ENCODE peak calls at places on chromosome 22, in ten cellular contexts. Q, J, R, E, K, X, T, G, O and N are unnamed samples.

GRCh38 chr22:19430890-19431541 is 517 bp downstream of the HIRA start:
- DNase-seq in K (peak), T (no peak), O (no peak), X (peak), E (no peak), G (peak), R (no peak), Q (peak), J (peak), N (peak)

GRCh38 chr22:35306350-35306967 is 6.8 kb downstream of the TOM1 start:
- DNase-seq in J (no peak), G (no peak), O (no peak), T (no peak), R (no peak), E (no peak), Q (peak), K (no peak), X (no peak), N (no peak)

GRCh38 chr22:39231197-39231950 is 13.4 kb downstream of the PDGFB start:
- DNase-seq in K (no peak), Q (no peak), G (no peak), T (no peak), E (no peak), O (no peak), R (no peak), X (no peak), J (no peak), N (no peak)

GRCh38 chr22:45994516-45995404 is 17.8 kb upstream of the WNT7B start:
- DNase-seq in X (peak), E (no peak), J (peak), G (peak), T (peak), R (no peak), Q (peak), K (peak), O (peak), N (peak)

GRCh38 chr22:48891688-48892380 is 935.8 kb downstream of the BRD1 start:
- DNase-seq in G (no peak), E (no peak), J (no peak), Q (no peak), R (no peak), X (no peak), K (no peak), O (no peak), T (no peak), N (no peak)

GRCh38 chr22:33864723-33865130 is 55.5 kb downstream of the LARGE1 start:
- DNase-seq in T (no peak), X (peak), K (no peak), J (no peak), O (no peak), G (no peak), E (no peak), Q (no peak), R (no peak), N (no peak)

GRCh38 chr22:37197451-37198289 is 9.6 kb upstream of the C1QTNF6 start:
- DNase-seq in Q (no peak), T (no peak), G (peak), E (no peak), O (no peak), R (no peak), J (peak), X (peak), K (no peak), N (no peak)

GRCh38 chr22:50447576-50448551 is 27.0 kb downstream of the SBF1 start:
- DNase-seq in J (no peak), Q (no peak), R (no peak), K (no peak), X (no peak), E (no peak), O (no peak), G (no peak), T (no peak), N (no peak)

GRCh38 chr22:23856721-23857605 is 712 bp upstream of the SLC2A11 start:
- DNase-seq in R (no peak), K (no peak), X (peak), J (peak), T (no peak), G (no peak), E (no peak), Q (peak), O (no peak), N (peak)

GRCh38 chr22:35397095-35397904 is 2.6 kb upstream of the MCM5 start:
- DNase-seq in R (no peak), K (no peak), Q (no peak), O (no peak), T (no peak), X (no peak), E (no peak), J (no peak), G (no peak), N (no peak)

GRCh38 chr22:27834364-27835185 is 33.0 kb upstream of the MN1 start:
- DNase-seq in G (no peak), T (no peak), O (no peak), J (no peak), R (no peak), Q (no peak), K (no peak), X (no peak), E (no peak), N (no peak)

GRCh38 chr22:19504900-19505734 is 19.1 kb downstream of the CLDN5 start:
- DNase-seq in K (no peak), T (no peak), R (no peak), G (no peak), Q (no peak), X (no peak), E (no peak), J (no peak), O (no peak), N (no peak)

GRCh38 chr22:50528682-50529415 is 963 bp downstream of the TYMP start:
- DNase-seq in E (no peak), J (no peak), Q (no peak), G (no peak), X (peak), R (no peak), O (no peak), K (no peak), T (no peak), N (no peak)

GRCh38 chr22:44574057-44574456 is 76.0 kb upstream of the RTL6 start:
- DNase-seq in T (no peak), K (no peak), J (no peak), X (no peak), R (no peak), O (no peak), G (peak), Q (no peak), E (peak), N (no peak)

GRCh38 chr22:37020192-37020479 is 594 bp downstream of the MPST start:
- DNase-seq in J (peak), E (peak), Q (no peak), T (no peak), G (no peak), K (peak), O (no peak), X (peak), R (no peak), N (no peak)

GRCh38 chr22:20885557-20886323 is 26.9 kb downstream of the SNAP29 start:
- DNase-seq in O (peak), J (no peak), G (peak), Q (peak), X (peak), R (no peak), K (peak), E (peak), T (no peak), N (peak)

GRCh38 chr22:23762866-23763578 is at the start of gene C22orf15:
- DNase-seq in G (peak), K (no peak), R (no peak), E (no peak), O (no peak), J (no peak), T (no peak), X (peak), Q (peak), N (no peak)

GRCh38 chr22:33034753-33035152 is 23.4 kb downstream of the SYN3 start:
- DNase-seq in E (no peak), Q (no peak), K (no peak), J (no peak), X (no peak), O (no peak), G (no peak), R (no peak), T (no peak), N (no peak)

GRCh38 chr22:50079689-50080465 is 5.3 kb downstream of the MLC1 start:
- DNase-seq in K (no peak), J (no peak), R (no peak), X (no peak), O (no peak), T (no peak), G (no peak), Q (no peak), E (no peak), N (no peak)

GRCh38 chr22:20741634-20742581 is 32.0 kb upstream of the SERPIND1 start:
- DNase-seq in T (peak), K (peak), O (no peak), J (peak), E (no peak), Q (peak), R (no peak), X (no peak), G (no peak), N (no peak)

GRCh38 chr22:23119492-23120414 is 22.0 kb downstream of the RSPH14 start:
- DNase-seq in G (no peak), X (no peak), R (no peak), J (no peak), O (no peak), Q (no peak), T (peak), K (no peak), E (no peak), N (no peak)

GRCh38 chr22:35489225-35489624 is 51.4 kb upstream of the RASD2 start:
- DNase-seq in J (peak), K (no peak), Q (no peak), O (no peak), E (no peak), T (no peak), X (no peak), R (no peak), G (no peak), N (no peak)

GRCh38 chr22:22881116-22882032 is 6.2 kb upstream of the IGLL5 start:
- DNase-seq in J (no peak), O (no peak), G (no peak), E (no peak), X (no peak), Q (no peak), K (no peak), R (no peak), T (no peak), N (no peak)

GRCh38 chr22:40449676-40450035 is 79.3 kb downstream of the SGSM3 start:
- DNase-seq in K (no peak), X (no peak), J (no peak), T (no peak), Q (no peak), R (no peak), G (no peak), E (peak), O (no peak), N (no peak)

GRCh38 chr22:32828150-32828549 is 26.6 kb downstream of the TIMP3 start:
- DNase-seq in X (no peak), E (no peak), T (no peak), G (no peak), R (no peak), J (no peak), K (no peak), Q (no peak), O (no peak), N (no peak)

GRCh38 chr22:50483977-50484853 is 2.4 kb upstream of the MIOX start:
- DNase-seq in G (no peak), K (no peak), T (no peak), Q (no peak), E (no peak), J (no peak), O (no peak), R (no peak), X (no peak), N (no peak)

GRCh38 chr22:26797910-26798309 is 140.5 kb downstream of the MIAT start:
- DNase-seq in X (no peak), T (no peak), K (peak), G (no peak), R (no peak), E (no peak), J (no peak), Q (peak), O (no peak), N (peak)

GRCh38 chr22:35995772-35996171 is 32.9 kb downstream of the RBFOX2 start:
- DNase-seq in Q (no peak), T (no peak), J (no peak), R (no peak), X (peak), K (no peak), E (peak), G (peak), O (no peak), N (no peak)

GRCh38 chr22:32205974-32206773 is 1.3 kb upstream of the RFPL2 start:
- DNase-seq in X (no peak), T (no peak), K (no peak), E (no peak), O (no peak), J (no peak), Q (peak), R (no peak), G (no peak), N (peak)